ENCODE peak calls at places on chromosomes 3 and 15, in five cellular contexts. L is T-helper 9 cell, G is SK-N-SH, O is AG04449, T is ovary. Q is an unnamed sample.
A peak's percentile ranks its signal among the peaks of the same experiment; 100 is the strongest.

GRCh38 chr3:141093971-141094401 is 42.8 kb downstream of the SPSB4 start:
- DNase-seq in L (no peak), G (peak; percentile 71), O (no peak), T (peak; percentile 66), Q (no peak)

GRCh38 chr3:109731639-109732473 is 394.5 kb upstream of the DPPA4 start:
- DNase-seq in L (peak; percentile 44), G (peak; percentile 31), O (peak; percentile 16), T (peak; percentile 21), Q (peak; percentile 5)

GRCh38 chr15:62894322-62895085 is 148.0 kb upstream of the TPM1 start:
- DNase-seq in L (no peak), G (no peak), O (no peak), T (no peak), Q (no peak)

GRCh38 chr15:73727330-73728018 is 25.7 kb downstream of the INSYN1 start:
- DNase-seq in L (no peak), G (no peak), O (peak; percentile 62), T (no peak), Q (no peak)

GRCh38 chr3:156643729-156644389 is 30.5 kb upstream of the TIPARP start:
- DNase-seq in L (no peak), G (no peak), O (peak; percentile 49), T (no peak), Q (no peak)

GRCh38 chr3:121961283-121961682 is 60.8 kb downstream of the ILDR1 start:
- DNase-seq in L (no peak), G (no peak), O (no peak), T (no peak), Q (no peak)

GRCh38 chr3:37753428-37753827 is 108.3 kb upstream of the CTDSPL start:
- DNase-seq in L (no peak), G (no peak), O (no peak), T (no peak), Q (no peak)

GRCh38 chr3:109607897-109608296 is 270.6 kb upstream of the DPPA4 start:
- DNase-seq in L (no peak), G (no peak), O (no peak), T (no peak), Q (no peak)

GRCh38 chr15:88605507-88606436 is 15.4 kb upstream of the AEN start:
- DNase-seq in L (peak; percentile 43), G (peak; percentile 65), O (no peak), T (peak; percentile 38), Q (no peak)

GRCh38 chr3:184575701-184576100 is 14.1 kb downstream of the EPHB3 start:
- DNase-seq in L (no peak), G (no peak), O (no peak), T (no peak), Q (no peak)

GRCh38 chr3:98518816-98519215 is 3.9 kb downstream of the CLDND1 start:
- DNase-seq in L (no peak), G (no peak), O (no peak), T (no peak), Q (no peak)

GRCh38 chr15:71495381-71495780 is 315.0 kb upstream of the NR2E3 start:
- DNase-seq in L (no peak), G (no peak), O (no peak), T (no peak), Q (no peak)

GRCh38 chr3:148642214-148642613 is 55.5 kb upstream of the AGTR1 start:
- DNase-seq in L (no peak), G (no peak), O (no peak), T (no peak), Q (no peak)

GRCh38 chr3:73623996-73624362 is 762 bp downstream of the PDZRN3 start:
- DNase-seq in L (no peak), G (peak; percentile 78), O (no peak), T (peak; percentile 57), Q (no peak)

GRCh38 chr3:141147657-141148056 is 84.0 kb upstream of the PXYLP1 start:
- DNase-seq in L (no peak), G (no peak), O (no peak), T (no peak), Q (no peak)

GRCh38 chr3:123347691-123348264 is 101.1 kb downstream of the ADCY5 start:
- DNase-seq in L (no peak), G (no peak), O (no peak), T (no peak), Q (no peak)

GRCh38 chr3:195451373-195452000 is 8.7 kb upstream of the ACAP2 start:
- DNase-seq in L (no peak), G (no peak), O (no peak), T (no peak), Q (no peak)

GRCh38 chr15:79192462-79193036 is 90.0 kb upstream of the ANKRD34C start:
- DNase-seq in L (no peak), G (no peak), O (no peak), T (no peak), Q (no peak)

GRCh38 chr3:115087512-115087911 is 59.6 kb downstream of the ZBTB20 start:
- DNase-seq in L (no peak), G (no peak), O (no peak), T (no peak), Q (no peak)

GRCh38 chr3:46206284-46206683 is 1.8 kb downstream of the CCR1 start:
- DNase-seq in L (no peak), G (no peak), O (no peak), T (no peak), Q (no peak)

GRCh38 chr3:172156309-172156998 is 117.1 kb downstream of the FNDC3B start:
- DNase-seq in L (no peak), G (no peak), O (no peak), T (no peak), Q (no peak)

GRCh38 chr3:8595935-8596262 is 48.7 kb downstream of the SSUH2 start:
- DNase-seq in L (no peak), G (no peak), O (no peak), T (no peak), Q (no peak)

GRCh38 chr3:23356169-23356568 is 153.0 kb downstream of the UBE2E2 start:
- DNase-seq in L (no peak), G (no peak), O (no peak), T (no peak), Q (no peak)

GRCh38 chr15:62920569-62921502 is 121.7 kb upstream of the TPM1 start:
- DNase-seq in L (no peak), G (no peak), O (no peak), T (no peak), Q (no peak)

GRCh38 chr3:18840535-18841137 is 307.7 kb upstream of the KCNH8 start:
- DNase-seq in L (no peak), G (no peak), O (no peak), T (no peak), Q (no peak)

GRCh38 chr3:174295336-174295735 is 563.8 kb upstream of the NAALADL2 start:
- DNase-seq in L (no peak), G (no peak), O (peak; percentile 82), T (no peak), Q (no peak)

GRCh38 chr15:72948662-72949061 is 103.6 kb upstream of the NEO1 start:
- DNase-seq in L (no peak), G (no peak), O (no peak), T (no peak), Q (no peak)

Q was measured in effector memory CD4-positive, alpha-beta T cell.